ENCODE peak calls at places on chromosomes 3 and 15, in seven cellular contexts. X, H, Y, O, N, M and W are unnamed samples.

GRCh38 chr3:46491089-46492070 is 6.4 kb upstream of the RTP3 start:
- DNase-seq in X (no peak), H (no peak), Y (no peak), O (peak; percentile 68), N (no peak), M (no peak), W (no peak)

GRCh38 chr3:181725830-181726229 is 14.1 kb downstream of the SOX2 start:
- DNase-seq in X (no peak), H (no peak), Y (no peak), O (no peak), N (peak; percentile 85), M (no peak), W (no peak)

GRCh38 chr3:54906763-54907162 is 21.1 kb downstream of the LRTM1 start:
- DNase-seq in X (no peak), H (no peak), Y (no peak), O (no peak), N (no peak), M (no peak), W (no peak)

GRCh38 chr3:98902341-98902740 is 846 bp upstream of the DCBLD2 start:
- DNase-seq in X (no peak), H (no peak), Y (no peak), O (no peak), N (no peak), M (no peak), W (no peak)

GRCh38 chr3:9074079-9074478 is 110.8 kb upstream of the RAD18 start:
- DNase-seq in X (no peak), H (no peak), Y (no peak), O (no peak), N (no peak), M (no peak), W (peak; percentile 14)

GRCh38 chr3:178302966-178303930 is 233.0 kb upstream of the KCNMB2 start:
- DNase-seq in X (no peak), H (no peak), Y (no peak), O (no peak), N (no peak), M (no peak), W (no peak)

GRCh38 chr3:48086736-48087470 is 70.7 kb upstream of the MAP4 start:
- DNase-seq in X (no peak), H (no peak), Y (no peak), O (no peak), N (no peak), M (no peak), W (no peak)

GRCh38 chr15:65414841-65415621 is 7.7 kb downstream of the IGDCC4 start:
- DNase-seq in X (no peak), H (peak; percentile 56), Y (no peak), O (peak; percentile 54), N (peak; percentile 50), M (no peak), W (no peak)

GRCh38 chr15:38864827-38865604 is 300.4 kb upstream of the RASGRP1 start:
- DNase-seq in X (no peak), H (peak; percentile 64), Y (no peak), O (no peak), N (no peak), M (no peak), W (peak; percentile 98)
- TF ChIP-seq CTCF in X (no peak), H (no peak), Y (no peak), O (no peak), N (no peak), M (no peak), W (peak; percentile 30)

GRCh38 chr3:158091526-158091925 is 14.7 kb downstream of the SHOX2 start:
- DNase-seq in X (no peak), H (no peak), Y (no peak), O (no peak), N (no peak), M (no peak), W (no peak)

GRCh38 chr3:158084661-158085060 is 21.6 kb downstream of the SHOX2 start:
- DNase-seq in X (no peak), H (no peak), Y (no peak), O (no peak), N (no peak), M (no peak), W (no peak)

GRCh38 chr3:158085358-158085757 is 20.9 kb downstream of the SHOX2 start:
- DNase-seq in X (no peak), H (no peak), Y (no peak), O (no peak), N (no peak), M (no peak), W (no peak)

DNA sequence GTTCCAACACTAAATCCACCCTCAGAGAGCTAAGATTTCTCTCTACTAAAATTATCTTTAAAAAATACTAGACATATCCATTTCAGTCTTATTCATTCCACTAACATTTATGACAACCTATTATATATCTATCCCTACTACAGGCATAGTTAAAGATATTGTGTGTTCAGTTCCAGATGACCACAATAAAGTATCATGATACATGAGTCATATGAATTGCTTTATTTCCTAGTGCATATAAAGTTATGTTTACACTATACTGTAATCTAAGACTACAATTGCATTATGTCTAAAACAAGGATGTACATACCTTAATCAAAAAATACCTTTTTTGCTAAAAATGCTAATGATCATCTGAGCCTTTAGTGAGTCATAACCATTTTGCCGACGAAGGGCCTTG is 19.4 kb downstream of the SHOX2 start:
- DNase-seq in X (no peak), H (no peak), Y (no peak), O (no peak), N (no peak), M (no peak), W (no peak)
- TF ChIP-seq CTCF in X (no peak), H (no peak), Y (no peak), O (no peak), N (no peak), M (no peak), W (no peak)

GRCh38 chr15:92205255-92205739 is 188.4 kb upstream of the ST8SIA2 start:
- DNase-seq in X (no peak), H (no peak), Y (no peak), O (no peak), N (peak; percentile 34), M (no peak), W (no peak)
- TF ChIP-seq CTCF in X (no peak), H (no peak), Y (no peak), O (no peak), N (peak; percentile 21), M (peak; percentile 30), W (peak; percentile 39)

DNA sequence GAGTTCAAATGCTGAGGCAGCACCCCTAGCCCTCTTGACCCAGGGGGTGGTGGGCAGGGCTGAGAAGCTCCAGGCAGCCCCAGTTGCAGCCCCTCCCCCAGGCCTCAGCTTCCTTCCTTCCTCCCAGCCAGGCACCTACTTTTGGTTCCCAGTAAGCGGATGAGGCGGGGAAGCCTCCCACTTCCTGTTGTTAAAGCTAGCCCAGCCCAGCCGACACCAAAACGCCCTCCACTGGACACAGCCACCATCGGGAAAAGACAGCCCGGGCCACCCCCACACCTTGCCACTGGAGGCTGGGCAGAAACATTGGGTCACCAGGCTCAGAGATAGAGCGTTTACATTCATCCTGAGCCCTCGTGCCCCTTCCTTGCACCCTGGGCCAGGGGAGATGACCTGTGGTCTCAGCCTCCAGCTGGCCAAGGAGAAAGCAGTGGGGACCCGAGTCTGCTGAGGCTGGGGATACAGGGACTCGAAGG is 3.5 kb downstream of the DUSP7 start:
- DNase-seq in X (no peak), H (peak; percentile 85), Y (peak; percentile 52), O (peak; percentile 35), N (peak; percentile 85), M (no peak), W (peak; percentile 44)
- TF ChIP-seq CTCF in X (no peak), H (peak; percentile 50), Y (no peak), O (no peak), N (peak; percentile 65), M (peak; percentile 60), W (peak; percentile 71)

DNA sequence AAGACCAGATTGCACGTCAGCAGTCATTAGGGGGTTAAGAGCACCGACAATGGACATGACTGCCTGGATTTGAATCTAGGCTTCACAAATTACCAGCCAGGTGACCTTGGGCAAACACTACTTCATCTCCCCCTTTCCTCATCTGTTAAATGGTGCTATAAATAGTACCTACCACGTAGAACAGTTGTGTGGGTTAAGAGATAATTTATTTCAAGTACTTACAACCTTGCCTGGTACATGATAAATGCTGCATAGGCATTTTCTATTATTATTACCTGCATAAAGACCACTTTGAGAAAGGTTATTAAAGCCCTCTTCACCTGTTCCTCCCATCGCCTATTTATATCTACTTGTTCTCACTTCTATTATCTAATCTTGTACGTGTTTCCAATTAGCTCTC is 64.7 kb downstream of the BTD start:
- DNase-seq in X (no peak), H (no peak), Y (no peak), O (no peak), N (no peak), M (no peak), W (no peak)
- TF ChIP-seq CTCF in X (no peak), H (no peak), Y (no peak), O (no peak), N (no peak), M (no peak), W (no peak)

GRCh38 chr15:51727141-51727897 is 10.1 kb downstream of the LYSMD2 start:
- DNase-seq in X (no peak), H (no peak), Y (no peak), O (no peak), N (no peak), M (no peak), W (no peak)
- TF ChIP-seq CTCF in X (no peak), H (no peak), Y (no peak), O (no peak), N (no peak), M (peak; percentile 42), W (peak; percentile 33)